ENCODE peak calls at places on chromosomes 4 and X, in ten cellular contexts. J is heart right ventricle; O is dorsolateral prefrontal cortex; F is mesendoderm; B is BE2C; R is AG10803; L is choroid plexus epithelial cell; A is CD8-positive, alpha-beta memory T cell; S is aorta; C is AG04450. P is an unnamed sample.
A peak's percentile ranks its signal among the peaks of the same experiment; 100 is the strongest.

GRCh38 chrX:130082244-130083106 is 27.8 kb downstream of the ELF4 start:
- DNase-seq in O (no peak), A (peak; percentile 61), C (no peak), S (peak; percentile 82), L (peak; percentile 36), R (peak; percentile 33), B (no peak), F (no peak), J (peak; percentile 32), P (peak; percentile 75)

GRCh38 chr4:76271248-76271647 is 19.7 kb downstream of the FAM47E start:
- DNase-seq in A (no peak), C (no peak), J (no peak), F (no peak), O (no peak), L (no peak), R (no peak), S (no peak), B (no peak), P (no peak)

GRCh38 chr4:101853691-101854090 is 63.2 kb downstream of the BANK1 start:
- DNase-seq in S (no peak), A (no peak), F (no peak), R (peak; percentile 81), J (no peak), B (no peak), C (no peak), O (no peak), L (peak; percentile 59), P (no peak)

GRCh38 chrX:123851010-123851409 is 8.8 kb upstream of the XIAP start:
- DNase-seq in C (no peak), B (no peak), R (no peak), J (no peak), A (no peak), L (no peak), O (no peak), S (no peak), F (peak; percentile 72), P (no peak)

GRCh38 chrX:12988797-12989196 is 13.9 kb downstream of the TMSB4X start:
- DNase-seq in A (no peak), C (no peak), B (no peak), S (no peak), O (no peak), J (no peak), R (peak; percentile 58), F (no peak), L (peak; percentile 86), P (no peak)

GRCh38 chrX:96425204-96425603 is 259.4 kb upstream of the DIAPH2 start:
- DNase-seq in R (no peak), L (no peak), O (no peak), C (no peak), F (no peak), A (no peak), B (no peak), J (no peak), S (no peak), P (no peak)

GRCh38 chr4:80017125-80017854 is 55.7 kb downstream of the ANTXR2 start:
- DNase-seq in O (no peak), C (peak; percentile 64), S (no peak), F (peak; percentile 18), B (no peak), R (peak; percentile 88), A (no peak), J (no peak), L (peak; percentile 93), P (no peak)

GRCh38 chrX:153549807-153550206 is 32.4 kb downstream of the ATP2B3 start:
- DNase-seq in R (no peak), O (no peak), L (no peak), C (no peak), S (no peak), J (no peak), F (no peak), B (no peak), A (no peak), P (no peak)

GRCh38 chr4:101288365-101289145 is 58.8 kb downstream of the PPP3CA start:
- DNase-seq in R (no peak), O (no peak), S (no peak), L (peak; percentile 41), F (no peak), A (no peak), J (peak; percentile 29), B (no peak), C (no peak), P (no peak)

GRCh38 chrX:77528034-77528433 is 80.8 kb downstream of the FGF16 start:
- DNase-seq in O (no peak), A (no peak), J (no peak), F (no peak), L (no peak), R (no peak), S (peak; percentile 28), C (no peak), B (peak; percentile 56), P (no peak)

GRCh38 chrX:132022115-132022862 is 813 bp upstream of the STK26 start:
- DNase-seq in O (no peak), A (no peak), R (no peak), L (peak; percentile 6), C (no peak), S (no peak), B (no peak), J (no peak), F (peak; percentile 35), P (no peak)

GRCh38 chrX:16993791-16994318 is 47.4 kb downstream of the REPS2 start:
- DNase-seq in F (peak; percentile 6), A (no peak), J (no peak), L (peak; percentile 2), O (no peak), S (no peak), B (no peak), R (no peak), C (no peak), P (no peak)

DNA sequence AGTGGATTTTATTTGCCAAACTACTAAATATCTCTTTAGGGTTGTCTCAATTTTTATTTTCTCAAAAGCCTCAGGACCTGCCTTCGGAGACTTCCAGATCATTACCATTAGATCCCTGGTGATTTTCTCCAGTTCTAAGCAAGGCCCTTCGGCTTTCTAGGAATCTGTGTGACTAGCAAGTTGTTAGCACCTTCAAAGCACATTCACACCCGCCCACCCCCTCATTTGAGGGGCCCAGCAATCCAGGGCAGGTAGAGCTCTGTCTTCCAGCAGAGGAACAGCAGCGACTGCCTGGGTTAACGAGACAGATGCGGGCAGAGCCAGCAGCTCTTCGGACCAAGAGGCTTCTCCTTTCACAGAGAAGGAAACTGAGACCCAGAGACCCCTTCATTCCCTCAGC is 2.0 kb downstream of the WDR1 start:
- DNase-seq in R (no peak), F (no peak), J (no peak), L (no peak), S (no peak), B (no peak), O (no peak), C (no peak), A (no peak), P (no peak)
- H3K4me3 ChIP-seq in R (peak overlapping the region; percentile 82), F (no peak overlapping the region), J (peak overlapping the region; percentile 60), L (peak overlapping the region; percentile 81), S (peak overlapping the region; percentile 94), B (no peak overlapping the region), O (peak overlapping the region; percentile 81), C (peak overlapping the region; percentile 87), A (peak overlapping the region; percentile 81), P (no peak overlapping the region)

GRCh38 chr4:89753601-89754066 is 83.3 kb downstream of the SNCA start:
- DNase-seq in S (no peak), O (no peak), R (peak; percentile 98), C (peak; percentile 86), J (no peak), A (no peak), F (peak; percentile 68), B (no peak), L (peak; percentile 99), P (no peak)
- H3K4me3 ChIP-seq in S (no peak overlapping the region), O (no peak overlapping the region), R (peak overlapping the region; percentile 1), C (peak overlapping the region; percentile 17), J (no peak overlapping the region), A (no peak overlapping the region), F (no peak overlapping the region), B (peak overlapping the region; percentile 23), L (no peak overlapping the region), P (no peak overlapping the region)

GRCh38 chrX:39899059-39899458 is 198.7 kb downstream of the BCOR start:
- DNase-seq in R (no peak), C (no peak), B (no peak), L (no peak), F (no peak), A (no peak), J (no peak), S (no peak), O (no peak), P (no peak)

GRCh38 chrX:39895228-39896110 is 202.3 kb downstream of the BCOR start:
- DNase-seq in S (no peak), F (no peak), R (peak; percentile 31), C (no peak), L (no peak), B (no peak), J (no peak), O (no peak), A (no peak), P (no peak)

GRCh38 chrX:39896951-39897740 is 200.6 kb downstream of the BCOR start:
- DNase-seq in F (peak; percentile 90), A (no peak), C (peak; percentile 39), L (peak; percentile 57), S (peak; percentile 81), J (peak; percentile 20), R (peak; percentile 86), B (peak; percentile 35), O (no peak), P (no peak)

GRCh38 chrX:39898147-39898546 is 199.6 kb downstream of the BCOR start:
- DNase-seq in J (no peak), S (no peak), R (no peak), F (no peak), O (no peak), A (no peak), C (no peak), L (no peak), B (no peak), P (no peak)

DNA sequence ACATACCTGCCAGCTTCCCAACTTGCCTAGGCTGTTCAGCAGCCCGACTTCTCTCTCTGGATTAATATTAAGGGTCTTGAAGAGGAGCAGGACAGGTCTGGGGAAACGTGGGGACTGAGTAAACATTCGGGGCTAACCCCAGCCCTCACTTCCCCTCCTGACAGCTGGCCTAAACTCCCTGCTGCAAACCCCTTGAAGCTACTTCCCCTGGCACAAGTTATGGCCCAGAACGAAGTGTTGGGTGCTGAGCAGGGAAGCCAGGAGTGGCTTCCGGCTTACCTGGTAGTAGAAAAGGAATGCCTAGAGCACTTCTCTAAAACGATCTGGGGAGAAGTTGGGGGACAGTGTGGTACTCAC is 200.0 kb downstream of the BCOR start:
- DNase-seq in R (no peak), L (no peak), J (no peak), S (no peak), O (no peak), A (no peak), F (no peak), B (no peak), C (no peak), P (no peak)
- H3K4me3 ChIP-seq in R (no peak overlapping the region), L (no peak overlapping the region), J (no peak overlapping the region), S (no peak overlapping the region), O (no peak overlapping the region), A (no peak overlapping the region), F (no peak overlapping the region), B (no peak overlapping the region), C (no peak overlapping the region), P (no peak overlapping the region)

DNA sequence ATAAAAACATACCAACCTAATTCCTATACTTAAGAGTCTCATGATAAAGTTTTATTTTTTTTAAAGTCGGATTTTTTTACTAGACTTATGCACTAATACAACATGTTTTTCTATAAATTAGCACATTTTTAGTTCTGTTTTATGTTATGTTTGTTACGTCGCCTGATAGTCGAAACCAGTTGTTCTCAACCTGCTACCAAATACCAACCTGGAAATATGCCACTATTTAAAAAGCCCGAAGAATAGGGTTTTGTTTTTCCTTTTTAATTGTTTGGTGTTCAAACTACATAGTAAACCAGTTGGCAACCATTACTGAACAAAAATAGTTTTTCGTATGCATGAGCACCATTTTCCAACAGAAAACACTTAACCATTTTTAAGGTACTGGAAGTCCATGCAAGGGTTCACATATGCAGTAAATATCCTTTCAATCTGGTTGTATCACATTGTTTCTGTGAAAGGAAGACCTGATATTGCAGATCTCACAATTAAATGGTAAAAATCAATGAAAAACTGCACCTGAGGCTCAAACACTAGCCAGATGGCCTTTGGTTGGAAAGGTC is 1.4 kb downstream of the WDFY3 start:
- DNase-seq in O (no peak), J (no peak), A (no peak), F (no peak), R (no peak), L (no peak), C (no peak), S (no peak), B (no peak), P (no peak)
- H3K4me3 ChIP-seq in O (peak overlapping the region; percentile 88), J (peak overlapping the region; percentile 93), A (no peak overlapping the region), F (peak overlapping the region; percentile 14), R (peak overlapping the region; percentile 72), L (peak overlapping the region; percentile 90), C (peak overlapping the region; percentile 78), S (peak overlapping the region; percentile 93), B (peak overlapping the region; percentile 79), P (peak overlapping the region; percentile 84)

P was measured in left lung.